ENCODE peak calls at places on chromosomes 5 and 9, in four cellular contexts. R is A549, J is SK-N-SH, G is IMR-90. T is an unnamed sample.
A peak's percentile ranks its signal among the peaks of the same experiment; 100 is the strongest.

GRCh38 chr5:10442581-10442980 is 902 bp downstream of the ROPN1L start:
- DNase-seq in R (no peak), J (no peak), G (no peak), T (no peak)

GRCh38 chr5:107598958-107599357 is 71.8 kb downstream of the EFNA5 start:
- DNase-seq in R (no peak), J (no peak), G (no peak), T (no peak)

GRCh38 chr9:129995409-129996160 is 47.4 kb downstream of the FNBP1 start:
- DNase-seq in J (no peak), R (no peak), G (peak; percentile 54), T (peak; percentile 68)

GRCh38 chr5:165157209-165157608 is 1651.8 kb downstream of the MAT2B start:
- DNase-seq in G (no peak), J (no peak), R (no peak), T (no peak)

GRCh38 chr5:110865400-110866094 is 126.7 kb downstream of the SLC25A46 start:
- DNase-seq in R (peak; percentile 7), G (peak; percentile 41), J (peak; percentile 34), T (peak; percentile 31)

GRCh38 chr9:93750045-93750444 is 173.7 kb downstream of the PHF2 start:
- DNase-seq in G (no peak), J (no peak), R (no peak), T (no peak)

GRCh38 chr5:58871648-58872242 is 288.9 kb downstream of the RAB3C start:
- DNase-seq in G (peak; percentile 36), R (peak; percentile 44), J (peak; percentile 26), T (peak; percentile 19)

GRCh38 chr5:102421647-102422046 is 77.2 kb downstream of the SLCO6A1 start:
- DNase-seq in J (no peak), G (no peak), R (no peak), T (no peak)

GRCh38 chr9:99251157-99251556 is 29.1 kb downstream of the SEC61B start:
- DNase-seq in G (no peak), J (no peak), R (no peak), T (no peak)

GRCh38 chr5:104909803-104910202 is 1347.2 kb upstream of the NUDT12 start:
- DNase-seq in R (no peak), J (no peak), G (no peak), T (no peak)

GRCh38 chr9:124323904-124324303 is 66.2 kb downstream of the NEK6 start:
- DNase-seq in G (no peak), J (no peak), R (no peak), T (no peak)
- TF ChIP-seq RCOR1 in G (no peak), J (no peak), R (no peak), T (no peak)

DNA sequence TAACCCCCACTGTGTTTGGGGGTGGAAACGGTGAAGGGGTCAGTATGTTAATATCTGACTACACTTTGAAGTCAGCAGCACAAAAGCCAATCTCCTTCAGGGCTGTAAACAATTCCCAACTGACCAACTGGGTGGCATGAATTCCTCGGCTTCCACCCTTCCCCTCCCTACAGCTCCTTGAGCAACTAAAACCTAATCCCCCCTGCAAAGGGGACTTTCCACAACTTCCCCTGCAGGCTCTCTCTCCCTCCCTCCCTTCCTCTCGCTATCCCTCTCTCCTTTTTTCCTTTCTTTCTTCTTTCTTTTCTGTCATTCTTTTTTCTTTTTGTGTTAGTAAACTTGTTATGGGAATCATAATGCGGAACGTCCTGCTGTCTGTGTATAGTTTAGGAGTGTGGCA is 65.1 kb upstream of the PTCH1 start:
- DNase-seq in R (no peak), J (no peak), G (no peak), T (no peak)
- TF ChIP-seq RCOR1 in R (no peak), J (no peak), G (no peak), T (no peak)

GRCh38 chr9:81902601-81903000 is 25.6 kb upstream of the SPATA31D4 start:
- DNase-seq in J (no peak), G (peak; percentile 46), R (no peak), T (no peak)
- TF ChIP-seq RCOR1 in J (no peak), G (no peak), R (no peak), T (no peak)

GRCh38 chr5:169668732-169669131 is 31.7 kb downstream of the DOCK2 start:
- DNase-seq in R (peak; percentile 58), J (peak; percentile 75), G (no peak), T (no peak)
- TF ChIP-seq RCOR1 in R (no peak), J (peak; percentile 54), G (no peak), T (no peak)

GRCh38 chr9:131578778-131579504 is 33.6 kb downstream of the PRRT1B start:
- DNase-seq in G (no peak), R (no peak), J (peak; percentile 56), T (no peak)
- TF ChIP-seq RCOR1 in G (no peak), R (no peak), J (no peak), T (no peak)

GRCh38 chr9:131233556-131233955 is 42.8 kb downstream of the FAM78A start:
- DNase-seq in J (no peak), R (no peak), G (no peak), T (no peak)
- TF ChIP-seq RCOR1 in J (no peak), R (no peak), G (no peak), T (no peak)

GRCh38 chr9:77575785-77576184 is 72.3 kb downstream of the GNA14 start:
- DNase-seq in R (no peak), J (no peak), G (peak; percentile 16), T (peak; percentile 33)
- TF ChIP-seq RCOR1 in R (no peak), J (no peak), G (no peak), T (no peak)

DNA sequence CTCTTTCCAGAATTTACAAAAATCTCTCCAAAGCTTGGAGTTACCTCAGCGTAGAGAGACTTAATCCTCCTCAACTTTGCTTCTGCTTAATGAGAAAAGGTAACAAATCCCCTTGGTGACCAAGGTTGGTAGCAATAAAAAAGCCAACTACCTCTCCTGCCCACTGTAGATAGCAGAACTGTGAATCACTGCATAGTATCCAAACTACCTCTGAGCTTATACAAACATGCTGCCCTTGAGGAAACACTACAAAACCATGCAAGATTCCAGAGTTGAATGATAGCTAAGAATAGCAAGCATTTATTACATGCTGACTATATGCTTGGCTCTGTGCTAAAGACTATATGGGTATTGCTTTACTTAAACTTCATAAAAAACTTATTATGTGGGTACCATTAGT is 2.8 kb upstream of the ADAMTS12 start:
- DNase-seq in G (peak; percentile 63), R (no peak), J (no peak), T (no peak)
- TF ChIP-seq RCOR1 in G (no peak), R (no peak), J (no peak), T (no peak)

GRCh38 chr9:115717711-115718173 is 435.8 kb upstream of the PAPPA start:
- DNase-seq in G (peak; percentile 33), J (no peak), R (no peak), T (no peak)
- TF ChIP-seq RCOR1 in G (no peak), J (no peak), R (no peak), T (no peak)

GRCh38 chr5:116524966-116525365 is 49.7 kb downstream of the SEMA6A start:
- DNase-seq in R (no peak), J (no peak), G (no peak), T (no peak)

GRCh38 chr5:116524051-116524450 is 50.6 kb downstream of the SEMA6A start:
- DNase-seq in G (no peak), R (no peak), J (no peak), T (no peak)

GRCh38 chr5:116525680-116526079 is 48.9 kb downstream of the SEMA6A start:
- DNase-seq in J (no peak), R (no peak), G (no peak), T (no peak)

GRCh38 chr5:116522737-116523136 is 51.9 kb downstream of the SEMA6A start:
- DNase-seq in J (no peak), R (no peak), G (no peak), T (no peak)

GRCh38 chr5:116524505-116524904 is 50.1 kb downstream of the SEMA6A start:
- DNase-seq in G (no peak), J (no peak), R (no peak), T (no peak)
- TF ChIP-seq RCOR1 in G (no peak), J (no peak), R (no peak), T (no peak)

T was measured in K562.